ENCODE peak calls at places on chromosomes 11 and 22, in five cellular contexts. X, Q, F, S and H are unnamed samples.

GRCh38 chr11:66143264-66143566 is 73.1 kb downstream of the PACS1 start:
- DNase-seq in X (no peak), Q (no peak), F (no peak), S (no peak), H (no peak)

GRCh38 chr11:120857508-120857907 is 166.4 kb upstream of the TBCEL start:
- DNase-seq in X (no peak), Q (no peak), F (no peak), S (no peak), H (no peak)

GRCh38 chr11:9017773-9018172 is 14.0 kb upstream of the NRIP3 start:
- DNase-seq in X (no peak), Q (no peak), F (no peak), S (no peak), H (no peak)

GRCh38 chr22:23070418-23071162 is at the start of gene GNAZ:
- DNase-seq in X (no peak), Q (no peak), F (peak), S (peak), H (no peak)

GRCh38 chr22:21641417-21641794 is 696 bp upstream of the SDF2L1 start:
- DNase-seq in X (no peak), Q (peak), F (peak), S (no peak), H (no peak)

GRCh38 chr11:11641581-11641980 is 19.8 kb upstream of the GALNT18 start:
- DNase-seq in X (no peak), Q (peak), F (no peak), S (no peak), H (no peak)

GRCh38 chr11:84800755-84801346 is 826.3 kb downstream of the DLG2 start:
- DNase-seq in X (no peak), Q (peak), F (peak), S (no peak), H (no peak)

GRCh38 chr11:117107701-117108590 is 9.7 kb upstream of the SIK3 start:
- DNase-seq in X (no peak), Q (no peak), F (peak), S (no peak), H (no peak)

GRCh38 chr11:70883973-70884688 is 368.2 kb downstream of the SHANK2 start:
- DNase-seq in X (no peak), Q (no peak), F (no peak), S (no peak), H (no peak)

GRCh38 chr11:65425971-65426838 is 3.6 kb downstream of the NEAT1 start:
- DNase-seq in X (no peak), Q (peak), F (peak), S (no peak), H (no peak)

GRCh38 chr11:112255075-112255739 is 5.5 kb downstream of the PLET1 start:
- DNase-seq in X (no peak), Q (no peak), F (peak), S (no peak), H (no peak)

GRCh38 chr11:36672815-36673450 is 74.9 kb upstream of the RAG2 start:
- DNase-seq in X (no peak), Q (peak), F (peak), S (no peak), H (no peak)

GRCh38 chr11:8063319-8063718 is 17.7 kb upstream of the TUB start:
- DNase-seq in X (no peak), Q (no peak), F (peak), S (no peak), H (no peak)

GRCh38 chr11:15472405-15472799 is 357.7 kb downstream of the INSC start:
- DNase-seq in X (no peak), Q (no peak), F (no peak), S (no peak), H (no peak)

GRCh38 chr11:2412323-2412722 is 11.8 kb downstream of the TSSC4 start:
- DNase-seq in X (no peak), Q (no peak), F (no peak), S (no peak), H (no peak)

GRCh38 chr11:121482231-121483129 is 29.7 kb upstream of the SORL1-AS1 start:
- DNase-seq in X (no peak), Q (no peak), F (no peak), S (peak), H (peak)

GRCh38 chr11:77036398-77036797 is 2.2 kb downstream of the B3GNT6 start:
- DNase-seq in X (no peak), Q (no peak), F (no peak), S (no peak), H (no peak)

GRCh38 chr22:47550524-47551437 is 788.3 kb downstream of the TBC1D22A start:
- DNase-seq in X (no peak), Q (no peak), F (no peak), S (no peak), H (no peak)

GRCh38 chr11:111967651-111968050 is 30.5 kb downstream of the DIXDC1 start:
- DNase-seq in X (no peak), Q (no peak), F (no peak), S (no peak), H (no peak)

GRCh38 chr11:134277176-134278001 is 1.2 kb downstream of the GLB1L3 start:
- DNase-seq in X (no peak), Q (no peak), F (no peak), S (no peak), H (no peak)

GRCh38 chr11:128904872-128905344 is 13.8 kb downstream of the KCNJ5 start:
- DNase-seq in X (no peak), Q (no peak), F (peak), S (no peak), H (no peak)

GRCh38 chr11:121328967-121329653 is 36.5 kb downstream of the SC5D start:
- DNase-seq in X (no peak), Q (no peak), F (no peak), S (no peak), H (no peak)

GRCh38 chr11:70666336-70666735 is 268.0 kb downstream of the CTTN start:
- DNase-seq in X (no peak), Q (no peak), F (no peak), S (no peak), H (no peak)

GRCh38 chr11:130677486-130678153 is 229.2 kb downstream of the ADAMTS15 start:
- DNase-seq in X (no peak), Q (no peak), F (peak), S (no peak), H (no peak)

GRCh38 chr11:112400615-112401014 is 140.0 kb upstream of the PLET1 start:
- DNase-seq in X (no peak), Q (no peak), F (no peak), S (no peak), H (no peak)

GRCh38 chr11:133399294-133399693 is 133.0 kb downstream of the OPCML start:
- DNase-seq in X (no peak), Q (no peak), F (no peak), S (no peak), H (no peak)

GRCh38 chr11:126338346-126339055 is 17.0 kb upstream of the ST3GAL4 start:
- DNase-seq in X (no peak), Q (no peak), F (no peak), S (no peak), H (no peak)

GRCh38 chr11:132158091-132158490 is 787.7 kb downstream of the NTM start:
- DNase-seq in X (no peak), Q (no peak), F (peak), S (no peak), H (no peak)

GRCh38 chr11:71913716-71914115 is 14.7 kb downstream of the XNDC1N start:
- DNase-seq in X (no peak), Q (no peak), F (no peak), S (no peak), H (no peak)